ENCODE peak calls at places on chromosomes 16 and 17, in five cellular contexts. One of them, this sample, is unnamed.

GRCh38 chr16:81645303-81645702 is 133.8 kb upstream of the PLCG2 start:
- DNase-seq in mesenchymal stem cell: peak
- DNase-seq in nephron progenitor cell: no peak
- DNase-seq in stimulated activated CD4-positive, alpha-beta T cell treated with anti-CD3 and anti-CD28 coated beads, TNF-alpha, amount 100 ng/mL, for 24 hours: no peak
- DNase-seq in amniotic stem cell: no peak
- DNase-seq in this sample: no peak

GRCh38 chr16:84663433-84664101 is 15.3 kb downstream of the KLHL36 start:
- DNase-seq in mesenchymal stem cell: peak
- DNase-seq in nephron progenitor cell: no peak
- DNase-seq in stimulated activated CD4-positive, alpha-beta T cell treated with anti-CD3 and anti-CD28 coated beads, TNF-alpha, amount 100 ng/mL, for 24 hours: no peak
- DNase-seq in amniotic stem cell: no peak
- DNase-seq in this sample: no peak

GRCh38 chr16:85649978-85650863 is 37.1 kb downstream of the GSE1 start:
- DNase-seq in mesenchymal stem cell: no peak
- DNase-seq in nephron progenitor cell: no peak
- DNase-seq in stimulated activated CD4-positive, alpha-beta T cell treated with anti-CD3 and anti-CD28 coated beads, TNF-alpha, amount 100 ng/mL, for 24 hours: no peak
- DNase-seq in amniotic stem cell: no peak
- DNase-seq in this sample: no peak

GRCh38 chr17:65933290-65933689 is 258.6 kb downstream of the CEP112 start:
- DNase-seq in mesenchymal stem cell: no peak
- DNase-seq in nephron progenitor cell: no peak
- DNase-seq in stimulated activated CD4-positive, alpha-beta T cell treated with anti-CD3 and anti-CD28 coated beads, TNF-alpha, amount 100 ng/mL, for 24 hours: no peak
- DNase-seq in amniotic stem cell: no peak
- DNase-seq in this sample: no peak

GRCh38 chr16:11327277-11328171 is 17.7 kb upstream of the RMI2 start:
- DNase-seq in mesenchymal stem cell: no peak
- DNase-seq in nephron progenitor cell: no peak
- DNase-seq in stimulated activated CD4-positive, alpha-beta T cell treated with anti-CD3 and anti-CD28 coated beads, TNF-alpha, amount 100 ng/mL, for 24 hours: no peak
- DNase-seq in amniotic stem cell: no peak
- DNase-seq in this sample: no peak

GRCh38 chr16:2483160-2483559 is 8.2 kb downstream of the TBC1D24 start:
- DNase-seq in mesenchymal stem cell: no peak
- DNase-seq in nephron progenitor cell: no peak
- DNase-seq in stimulated activated CD4-positive, alpha-beta T cell treated with anti-CD3 and anti-CD28 coated beads, TNF-alpha, amount 100 ng/mL, for 24 hours: no peak
- DNase-seq in amniotic stem cell: no peak
- DNase-seq in this sample: no peak

GRCh38 chr17:52383493-52384100 is 225.1 kb upstream of the CA10 start:
- DNase-seq in mesenchymal stem cell: peak
- DNase-seq in nephron progenitor cell: peak
- DNase-seq in stimulated activated CD4-positive, alpha-beta T cell treated with anti-CD3 and anti-CD28 coated beads, TNF-alpha, amount 100 ng/mL, for 24 hours: no peak
- DNase-seq in amniotic stem cell: no peak
- DNase-seq in this sample: no peak

GRCh38 chr17:64174686-64175456 is 44.9 kb upstream of the ERN1 start:
- DNase-seq in mesenchymal stem cell: peak
- DNase-seq in nephron progenitor cell: no peak
- DNase-seq in stimulated activated CD4-positive, alpha-beta T cell treated with anti-CD3 and anti-CD28 coated beads, TNF-alpha, amount 100 ng/mL, for 24 hours: no peak
- DNase-seq in amniotic stem cell: no peak
- DNase-seq in this sample: no peak

GRCh38 chr17:70313031-70313430 is 143.7 kb downstream of the KCNJ2 start:
- DNase-seq in mesenchymal stem cell: no peak
- DNase-seq in nephron progenitor cell: no peak
- DNase-seq in stimulated activated CD4-positive, alpha-beta T cell treated with anti-CD3 and anti-CD28 coated beads, TNF-alpha, amount 100 ng/mL, for 24 hours: no peak
- DNase-seq in amniotic stem cell: no peak
- DNase-seq in this sample: no peak

GRCh38 chr17:16919663-16920627 is 52.0 kb downstream of the TNFRSF13B start:
- DNase-seq in mesenchymal stem cell: no peak
- DNase-seq in nephron progenitor cell: no peak
- DNase-seq in stimulated activated CD4-positive, alpha-beta T cell treated with anti-CD3 and anti-CD28 coated beads, TNF-alpha, amount 100 ng/mL, for 24 hours: no peak
- DNase-seq in amniotic stem cell: no peak
- DNase-seq in this sample: no peak

GRCh38 chr16:88691924-88692560 is 5.7 kb upstream of the SNAI3 start:
- DNase-seq in mesenchymal stem cell: no peak
- DNase-seq in nephron progenitor cell: no peak
- DNase-seq in stimulated activated CD4-positive, alpha-beta T cell treated with anti-CD3 and anti-CD28 coated beads, TNF-alpha, amount 100 ng/mL, for 24 hours: no peak
- DNase-seq in amniotic stem cell: no peak
- DNase-seq in this sample: no peak

GRCh38 chr17:42422958-42423712 is at the start of gene CAVIN1:
- DNase-seq in mesenchymal stem cell: peak
- DNase-seq in nephron progenitor cell: peak
- DNase-seq in stimulated activated CD4-positive, alpha-beta T cell treated with anti-CD3 and anti-CD28 coated beads, TNF-alpha, amount 100 ng/mL, for 24 hours: peak
- DNase-seq in amniotic stem cell: peak
- DNase-seq in this sample: no peak

GRCh38 chr16:381788-382717 is at the start of gene PGAP6:
- DNase-seq in mesenchymal stem cell: peak
- DNase-seq in nephron progenitor cell: peak
- DNase-seq in stimulated activated CD4-positive, alpha-beta T cell treated with anti-CD3 and anti-CD28 coated beads, TNF-alpha, amount 100 ng/mL, for 24 hours: peak
- DNase-seq in amniotic stem cell: peak
- DNase-seq in this sample: peak

GRCh38 chr17:4166419-4166818 is 23.4 kb downstream of the CYB5D2 start:
- DNase-seq in mesenchymal stem cell: no peak
- DNase-seq in nephron progenitor cell: no peak
- DNase-seq in stimulated activated CD4-positive, alpha-beta T cell treated with anti-CD3 and anti-CD28 coated beads, TNF-alpha, amount 100 ng/mL, for 24 hours: no peak
- DNase-seq in amniotic stem cell: no peak
- DNase-seq in this sample: no peak

GRCh38 chr17:31724026-31724425 is 135.0 kb downstream of the COPRS start:
- DNase-seq in mesenchymal stem cell: peak
- DNase-seq in nephron progenitor cell: no peak
- DNase-seq in stimulated activated CD4-positive, alpha-beta T cell treated with anti-CD3 and anti-CD28 coated beads, TNF-alpha, amount 100 ng/mL, for 24 hours: no peak
- DNase-seq in amniotic stem cell: no peak
- DNase-seq in this sample: no peak

GRCh38 chr16:721765-722481 is 977 bp downstream of the ANTKMT start:
- DNase-seq in mesenchymal stem cell: no peak
- DNase-seq in nephron progenitor cell: no peak
- DNase-seq in stimulated activated CD4-positive, alpha-beta T cell treated with anti-CD3 and anti-CD28 coated beads, TNF-alpha, amount 100 ng/mL, for 24 hours: no peak
- DNase-seq in amniotic stem cell: no peak
- DNase-seq in this sample: no peak

GRCh38 chr16:66095676-66096075 is 270.8 kb upstream of the CDH5 start:
- DNase-seq in mesenchymal stem cell: no peak
- DNase-seq in nephron progenitor cell: no peak
- DNase-seq in stimulated activated CD4-positive, alpha-beta T cell treated with anti-CD3 and anti-CD28 coated beads, TNF-alpha, amount 100 ng/mL, for 24 hours: no peak
- DNase-seq in amniotic stem cell: no peak
- DNase-seq in this sample: no peak

GRCh38 chr16:86798247-86799041 is 220.1 kb downstream of the FOXL1 start:
- DNase-seq in mesenchymal stem cell: no peak
- DNase-seq in nephron progenitor cell: no peak
- DNase-seq in stimulated activated CD4-positive, alpha-beta T cell treated with anti-CD3 and anti-CD28 coated beads, TNF-alpha, amount 100 ng/mL, for 24 hours: no peak
- DNase-seq in amniotic stem cell: no peak
- DNase-seq in this sample: no peak

GRCh38 chr17:44932526-44933097 is 15.0 kb downstream of the KIF18B start:
- DNase-seq in mesenchymal stem cell: no peak
- DNase-seq in nephron progenitor cell: no peak
- DNase-seq in stimulated activated CD4-positive, alpha-beta T cell treated with anti-CD3 and anti-CD28 coated beads, TNF-alpha, amount 100 ng/mL, for 24 hours: no peak
- DNase-seq in amniotic stem cell: no peak
- DNase-seq in this sample: no peak

GRCh38 chr17:48439875-48440505 is 10.0 kb upstream of the SKAP1 start:
- DNase-seq in mesenchymal stem cell: peak
- DNase-seq in nephron progenitor cell: peak
- DNase-seq in stimulated activated CD4-positive, alpha-beta T cell treated with anti-CD3 and anti-CD28 coated beads, TNF-alpha, amount 100 ng/mL, for 24 hours: no peak
- DNase-seq in amniotic stem cell: no peak
- DNase-seq in this sample: no peak